ENCODE peak calls at places on chromosome 12, in four cellular contexts. T is A549, M is OCI-LY7, A is HCT116. E is an unnamed sample.

GRCh38 chr12:77795699-77796098 is 35.0 kb upstream of the NAV3 start:
- DNase-seq in A (no peak), T (no peak), M (no peak), E (no peak)

GRCh38 chr12:70648831-70649230 is 11.6 kb upstream of the PTPRB start:
- DNase-seq in A (no peak), M (no peak), T (no peak), E (no peak)

GRCh38 chr12:114696443-114697245 is 12.7 kb upstream of the TBX3 start:
- DNase-seq in T (no peak), A (no peak), M (no peak), E (no peak)

GRCh38 chr12:50979369-50980052 is 27.2 kb downstream of the HIGD1C start:
- DNase-seq in T (no peak), A (no peak), M (no peak), E (no peak)

GRCh38 chr12:990308-990648 is 745 bp upstream of the ERC1 start:
- DNase-seq in A (no peak), T (no peak), M (peak; percentile 74), E (no peak)

GRCh38 chr12:46959484-46959883 is 119.9 kb upstream of the PCED1B start:
- DNase-seq in M (no peak), T (peak; percentile 76), A (peak; percentile 65), E (no peak)

GRCh38 chr12:54352022-54352531 is 12.2 kb downstream of the GPR84 start:
- DNase-seq in M (no peak), T (no peak), A (no peak), E (peak; percentile 79)

GRCh38 chr12:14618990-14619389 is 51.3 kb upstream of the PLBD1 start:
- DNase-seq in A (no peak), M (peak; percentile 65), T (peak; percentile 37), E (peak; percentile 4)

GRCh38 chr12:54641089-54641488 is 6.4 kb upstream of the LACRT start:
- DNase-seq in T (no peak), A (no peak), M (no peak), E (no peak)

GRCh38 chr12:29707846-29708245 is 75.9 kb downstream of the TMTC1 start:
- DNase-seq in M (no peak), T (no peak), A (no peak), E (no peak)

GRCh38 chr12:114407034-114407420 is 1.1 kb upstream of the TBX5 start:
- DNase-seq in A (no peak), M (no peak), T (no peak), E (peak; percentile 26)

GRCh38 chr12:52524898-52525591 is 4.9 kb upstream of the KRT5 start:
- DNase-seq in A (no peak), T (no peak), M (no peak), E (no peak)

GRCh38 chr12:52903855-52904508 is 894 bp downstream of the KRT8 start:
- DNase-seq in T (peak; percentile 64), M (no peak), A (no peak), E (peak; percentile 56)

GRCh38 chr12:80580254-80580653 is 127.2 kb upstream of the MYF6 start:
- DNase-seq in T (no peak), A (no peak), M (no peak), E (no peak)

GRCh38 chr12:67155863-67156262 is 113.3 kb upstream of the CAND1 start:
- DNase-seq in A (no peak), T (peak; percentile 10), M (no peak), E (no peak)

GRCh38 chr12:130953783-130954543 is at the start of gene ADGRD1:
- DNase-seq in T (peak; percentile 25), A (no peak), M (no peak), E (no peak)
- H3K4me2 ChIP-seq in T (peak within 1 kb of the TSS; percentile 54), A (no peak within 1 kb of the TSS), M (peak within 1 kb of the TSS; percentile 15), E (no peak within 1 kb of the TSS)

GRCh38 chr12:121932176-121932536 is 13.8 kb downstream of the CFAP251 start:
- DNase-seq in T (no peak), M (no peak), A (no peak), E (no peak)

GRCh38 chr12:121927798-121928197 is 9.4 kb downstream of the CFAP251 start:
- DNase-seq in T (no peak), A (no peak), M (no peak), E (no peak)

GRCh38 chr12:121930862-121931261 is 12.5 kb downstream of the CFAP251 start:
- DNase-seq in T (no peak), M (no peak), A (no peak), E (no peak)

GRCh38 chr12:121925361-121925725 is 7.0 kb downstream of the CFAP251 start:
- DNase-seq in T (no peak), M (no peak), A (no peak), E (no peak)

DNA sequence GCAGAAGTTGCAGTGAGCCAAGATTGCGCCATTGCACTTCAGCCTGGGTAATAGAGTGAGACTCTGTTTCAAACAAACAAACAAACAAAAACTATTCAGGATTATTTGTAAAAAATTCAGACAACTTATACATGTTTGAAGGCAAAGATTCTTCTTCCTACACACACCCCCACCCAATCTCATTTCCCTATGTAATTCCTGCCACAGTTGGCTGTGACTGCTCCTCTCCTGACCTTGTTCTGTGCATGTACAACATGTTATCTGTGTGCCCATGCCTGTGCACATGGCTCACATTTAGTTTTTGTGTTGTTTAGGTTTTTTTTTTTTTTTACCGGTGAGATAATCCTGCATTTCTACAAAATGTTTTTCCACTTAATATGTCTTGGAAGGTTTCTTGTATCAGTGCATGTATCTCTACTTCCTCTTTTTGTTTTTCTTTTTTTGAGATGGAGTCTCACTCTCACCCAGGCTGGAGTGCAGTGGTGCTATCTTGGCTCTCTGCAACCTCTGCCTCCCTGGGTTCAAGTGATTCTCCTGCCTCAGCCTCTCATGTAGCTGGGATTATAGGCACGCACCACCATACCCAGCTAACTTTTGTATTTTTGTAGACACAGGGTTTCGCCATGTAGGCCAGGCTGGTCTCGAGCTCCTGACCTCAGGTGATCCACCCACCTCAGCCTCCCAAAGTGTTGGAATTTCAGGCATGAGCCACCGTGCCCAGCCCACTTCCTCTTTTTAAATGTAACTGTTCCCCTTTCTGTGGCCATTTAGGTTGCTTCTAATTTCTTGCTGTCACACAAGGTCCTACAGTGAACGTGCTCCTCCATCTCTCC is 8.7 kb downstream of the CFAP251 start:
- DNase-seq in T (no peak), M (peak; percentile 72), A (no peak), E (no peak)
- H3K4me3 ChIP-seq in T (no peak overlapping the region), M (peak overlapping the region; percentile 34), A (no peak overlapping the region), E (no peak overlapping the region)

DNA sequence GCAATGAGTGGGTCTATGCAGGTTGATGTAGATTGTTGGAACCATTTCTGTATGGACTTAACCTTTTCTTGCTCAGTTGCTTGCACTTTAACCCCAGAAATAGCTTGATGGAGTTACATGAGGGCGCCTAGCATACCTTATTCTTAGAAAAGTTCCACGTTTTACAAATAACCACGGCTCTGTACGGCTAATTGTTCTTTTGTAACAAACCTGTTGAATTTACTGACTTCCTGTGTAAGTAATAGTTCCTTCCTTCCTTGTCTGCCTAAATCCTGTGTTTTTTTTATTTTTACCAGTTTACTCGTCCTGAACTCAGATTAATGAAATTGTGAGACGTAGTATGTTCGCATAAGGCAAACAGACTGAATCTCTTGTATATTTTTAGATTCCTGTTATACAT is 106.2 kb downstream of the FGD4 start:
- DNase-seq in M (no peak), T (no peak), A (no peak), E (no peak)
- H3K4me2 ChIP-seq in M (no peak overlapping the region), T (no peak overlapping the region), A (no peak overlapping the region), E (no peak overlapping the region)

GRCh38 chr12:48122065-48122834 is 3.1 kb downstream of the PFKM start:
- DNase-seq in T (no peak), M (no peak), A (no peak), E (no peak)
- H3K4me3 ChIP-seq in T (no peak overlapping the region), M (no peak overlapping the region), A (no peak overlapping the region), E (no peak overlapping the region)

DNA sequence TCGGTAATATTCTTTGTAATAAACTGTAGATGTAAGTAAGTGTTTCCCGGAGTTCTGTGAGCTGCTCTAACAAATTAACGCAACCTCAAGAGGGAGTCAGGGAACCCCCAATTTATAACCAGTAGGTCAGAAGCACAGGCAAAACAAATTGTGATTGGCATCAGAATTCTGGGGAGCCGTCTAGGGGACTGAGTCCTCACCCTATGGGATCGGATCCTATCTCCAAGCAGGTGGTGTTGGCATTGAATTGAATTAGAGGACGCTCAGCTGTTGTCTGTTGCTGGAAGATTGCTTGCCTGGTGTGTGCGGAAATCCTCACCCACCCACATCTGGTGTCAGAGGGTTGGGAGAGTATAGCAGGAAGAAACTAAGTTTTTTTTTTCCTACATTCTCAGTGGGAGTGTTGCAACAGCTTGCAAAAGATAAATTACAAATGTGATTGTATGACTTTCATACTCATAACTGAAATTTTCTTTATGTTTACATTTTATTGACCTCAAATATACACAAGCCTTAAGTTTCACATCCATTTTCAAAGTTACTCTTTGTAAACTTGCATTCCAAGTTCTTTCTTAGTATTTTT is 5.5 kb downstream of the TMEM52B start:
- DNase-seq in A (no peak), M (no peak), T (no peak), E (no peak)
- H3K4me2 ChIP-seq in A (no peak overlapping the region), M (no peak overlapping the region), T (peak overlapping the region; percentile 37), E (no peak overlapping the region)

DNA sequence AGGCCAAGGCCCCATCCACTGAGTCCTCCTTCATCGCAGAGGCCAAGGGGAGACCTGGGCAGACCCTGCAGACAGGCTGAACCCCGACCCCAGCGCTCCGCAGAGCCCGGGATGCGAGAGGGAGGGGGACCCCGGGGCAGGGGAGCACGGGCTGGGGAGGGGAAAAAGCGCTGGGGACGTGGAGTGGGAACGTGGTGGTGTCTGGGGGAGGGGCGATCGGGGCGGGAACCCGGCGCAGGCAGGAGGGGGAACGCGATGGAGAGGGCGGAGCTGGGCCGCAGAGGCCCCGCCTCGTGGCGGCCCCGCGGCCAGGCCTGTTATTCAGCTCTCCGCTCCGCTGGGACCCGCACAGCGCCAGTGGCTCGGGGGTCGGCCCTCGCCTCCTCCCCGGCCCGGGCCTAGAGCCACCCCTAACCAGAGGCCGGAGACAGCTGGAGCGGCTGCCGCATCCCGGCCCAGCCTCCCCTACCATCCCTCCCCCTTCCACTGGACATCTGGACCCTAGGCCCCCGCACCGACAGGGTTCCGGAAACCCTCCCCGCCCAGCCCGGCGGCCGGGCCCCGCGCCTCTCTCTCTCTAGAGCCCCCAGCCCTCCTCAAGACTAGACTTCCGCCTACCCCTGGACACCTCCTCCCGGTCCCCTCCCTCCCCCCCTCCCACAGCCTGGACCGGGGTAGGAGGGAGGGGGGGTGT is at the start of gene ARHGEF25:
- DNase-seq in M (no peak), A (no peak), T (peak; percentile 48), E (peak; percentile 70)
- H3K4me3 ChIP-seq in M (no peak within 1 kb of the TSS), A (peak within 1 kb of the TSS; percentile 53), T (peak within 1 kb of the TSS; percentile 61), E (peak within 1 kb of the TSS; percentile 84)

GRCh38 chr12:4217091-4217490 is 56.5 kb upstream of the CCND2 start:
- DNase-seq in T (no peak), A (no peak), M (no peak), E (no peak)

GRCh38 chr12:4212845-4213244 is 60.7 kb upstream of the CCND2 start:
- DNase-seq in M (no peak), A (no peak), T (no peak), E (no peak)

GRCh38 chr12:4215862-4216541 is 57.6 kb upstream of the CCND2 start:
- DNase-seq in M (no peak), A (no peak), T (no peak), E (no peak)

GRCh38 chr12:4214912-4215861 is 58.4 kb upstream of the CCND2 start:
- DNase-seq in T (no peak), A (no peak), M (no peak), E (no peak)

DNA sequence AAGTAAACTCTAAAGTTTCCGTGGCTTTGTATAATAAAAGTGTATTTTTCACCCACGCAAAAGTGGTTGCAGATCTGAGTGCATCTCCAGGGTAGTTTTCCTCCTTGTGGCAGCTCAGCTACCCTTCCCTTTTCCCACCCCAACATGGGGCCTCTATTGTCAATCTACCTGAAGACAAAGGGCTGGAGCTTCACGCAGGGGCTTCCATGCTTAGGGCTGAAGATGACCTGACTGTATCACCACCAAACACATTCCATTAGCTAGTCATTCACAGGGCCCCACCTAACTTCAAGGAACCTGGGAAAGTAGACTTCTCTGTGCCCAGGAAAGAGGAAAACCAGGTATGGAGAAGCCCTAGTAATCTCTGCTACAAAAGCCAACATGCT is 57.0 kb upstream of the CCND2 start:
- DNase-seq in T (no peak), M (no peak), A (no peak), E (no peak)
- H3K4me2 ChIP-seq in T (no peak overlapping the region), M (no peak overlapping the region), A (no peak overlapping the region), E (no peak overlapping the region)

E was measured in neuronal stem cell.